ENCODE peak calls at places on chromosome X, in seven cellular contexts. One of them, this sample, is unnamed.
A peak's percentile ranks its signal among the peaks of the same experiment; 100 is the strongest.

GRCh38 chrX:41449615-41450014 is 2.5 kb downstream of the NYX start:
- DNase-seq in A549: no peak
- DNase-seq in mesendoderm: no peak
- DNase-seq in tibial nerve: no peak
- DNase-seq in HepG2: no peak
- DNase-seq in transverse colon: no peak
- DNase-seq in lower lobe of right lung: no peak
- DNase-seq in this sample: no peak

GRCh38 chrX:108735680-108736508 is 469 bp downstream of the IRS4 start:
- DNase-seq in transverse colon: no peak
- DNase-seq in mesendoderm: peak; percentile 37
- DNase-seq in lower lobe of right lung: no peak
- DNase-seq in tibial nerve: no peak
- DNase-seq in A549: no peak
- DNase-seq in HepG2: no peak
- DNase-seq in this sample: no peak

GRCh38 chrX:52420824-52421443 is 52.1 kb downstream of the XAGE2 start:
- DNase-seq in mesendoderm: no peak
- DNase-seq in lower lobe of right lung: no peak
- DNase-seq in tibial nerve: no peak
- DNase-seq in HepG2: no peak
- DNase-seq in transverse colon: no peak
- DNase-seq in A549: no peak
- DNase-seq in this sample: peak; percentile 26

GRCh38 chrX:23374291-23374690 is 39.6 kb downstream of the PTCHD1 start:
- DNase-seq in transverse colon: no peak
- DNase-seq in lower lobe of right lung: no peak
- DNase-seq in A549: no peak
- DNase-seq in HepG2: no peak
- DNase-seq in mesendoderm: no peak
- DNase-seq in tibial nerve: no peak
- DNase-seq in this sample: no peak

GRCh38 chrX:18490816-18491215 is 65.4 kb downstream of the CDKL5 start:
- DNase-seq in HepG2: no peak
- DNase-seq in A549: no peak
- DNase-seq in tibial nerve: no peak
- DNase-seq in mesendoderm: no peak
- DNase-seq in lower lobe of right lung: no peak
- DNase-seq in transverse colon: no peak
- DNase-seq in this sample: no peak

GRCh38 chrX:143437439-143437838 is 79.8 kb downstream of the SPANXN3 start:
- DNase-seq in HepG2: no peak
- DNase-seq in transverse colon: no peak
- DNase-seq in tibial nerve: no peak
- DNase-seq in mesendoderm: peak; percentile 33
- DNase-seq in lower lobe of right lung: no peak
- DNase-seq in A549: no peak
- DNase-seq in this sample: no peak

GRCh38 chrX:21708116-21708515 is 49.8 kb downstream of the SMPX start:
- DNase-seq in tibial nerve: no peak
- DNase-seq in lower lobe of right lung: no peak
- DNase-seq in mesendoderm: no peak
- DNase-seq in transverse colon: no peak
- DNase-seq in HepG2: no peak
- DNase-seq in A549: no peak
- DNase-seq in this sample: no peak

GRCh38 chrX:47579537-47579936 is 2.7 kb upstream of the TIMP1 start:
- DNase-seq in mesendoderm: no peak
- DNase-seq in A549: peak; percentile 10
- DNase-seq in tibial nerve: no peak
- DNase-seq in HepG2: no peak
- DNase-seq in lower lobe of right lung: peak; percentile 45
- DNase-seq in transverse colon: no peak
- DNase-seq in this sample: no peak

GRCh38 chrX:1502241-1502640 is 34.7 kb downstream of the P2RY8 start:
- DNase-seq in transverse colon: peak; percentile 44
- DNase-seq in tibial nerve: no peak
- DNase-seq in A549: no peak
- DNase-seq in lower lobe of right lung: no peak
- DNase-seq in mesendoderm: no peak
- DNase-seq in HepG2: no peak
- DNase-seq in this sample: no peak

GRCh38 chrX:26442340-26442739 is 226.4 kb downstream of the MAGEB5 start:
- DNase-seq in lower lobe of right lung: no peak
- DNase-seq in A549: no peak
- DNase-seq in tibial nerve: no peak
- DNase-seq in HepG2: no peak
- DNase-seq in transverse colon: no peak
- DNase-seq in mesendoderm: peak; percentile 40
- DNase-seq in this sample: no peak

GRCh38 chrX:38807873-38808272 is 6.6 kb downstream of the MID1IP1 start:
- DNase-seq in tibial nerve: no peak
- DNase-seq in transverse colon: no peak
- DNase-seq in A549: no peak
- DNase-seq in lower lobe of right lung: no peak
- DNase-seq in HepG2: no peak
- DNase-seq in mesendoderm: peak; percentile 55
- DNase-seq in this sample: no peak

GRCh38 chrX:71579136-71579989 is 1.1 kb downstream of the GCNA start:
- DNase-seq in lower lobe of right lung: no peak
- DNase-seq in HepG2: no peak
- DNase-seq in A549: no peak
- DNase-seq in tibial nerve: no peak
- DNase-seq in transverse colon: no peak
- DNase-seq in mesendoderm: peak; percentile 79
- DNase-seq in this sample: no peak

GRCh38 chrX:132491191-132491590 is 2.4 kb upstream of the MBNL3 start:
- DNase-seq in transverse colon: peak; percentile 22
- DNase-seq in mesendoderm: peak; percentile 26
- DNase-seq in HepG2: peak; percentile 88
- DNase-seq in lower lobe of right lung: no peak
- DNase-seq in A549: no peak
- DNase-seq in tibial nerve: no peak
- DNase-seq in this sample: no peak

GRCh38 chrX:46873746-46874145 is 36.9 kb downstream of the RP2 start:
- DNase-seq in mesendoderm: peak; percentile 1
- DNase-seq in tibial nerve: no peak
- DNase-seq in lower lobe of right lung: no peak
- DNase-seq in transverse colon: no peak
- DNase-seq in A549: no peak
- DNase-seq in HepG2: no peak
- DNase-seq in this sample: no peak

GRCh38 chrX:1592863-1593201 is 1.4 kb downstream of the AKAP17A start:
- DNase-seq in HepG2: no peak
- DNase-seq in lower lobe of right lung: no peak
- DNase-seq in tibial nerve: no peak
- DNase-seq in A549: no peak
- DNase-seq in mesendoderm: no peak
- DNase-seq in transverse colon: no peak
- DNase-seq in this sample: no peak

GRCh38 chrX:96182366-96182765 is 502.3 kb upstream of the DIAPH2 start:
- DNase-seq in transverse colon: peak; percentile 24
- DNase-seq in HepG2: peak; percentile 2
- DNase-seq in tibial nerve: no peak
- DNase-seq in mesendoderm: peak; percentile 74
- DNase-seq in A549: no peak
- DNase-seq in lower lobe of right lung: no peak
- DNase-seq in this sample: no peak

GRCh38 chrX:39162322-39162721 is 361.1 kb downstream of the MID1IP1 start:
- DNase-seq in transverse colon: peak; percentile 57
- DNase-seq in A549: no peak
- DNase-seq in HepG2: no peak
- DNase-seq in tibial nerve: no peak
- DNase-seq in lower lobe of right lung: peak; percentile 53
- DNase-seq in mesendoderm: no peak
- DNase-seq in this sample: no peak

GRCh38 chrX:143568467-143568866 is 51.2 kb upstream of the SPANXN3 start:
- DNase-seq in tibial nerve: no peak
- DNase-seq in transverse colon: no peak
- DNase-seq in lower lobe of right lung: no peak
- DNase-seq in mesendoderm: no peak
- DNase-seq in A549: no peak
- DNase-seq in HepG2: no peak
- DNase-seq in this sample: no peak

DNA sequence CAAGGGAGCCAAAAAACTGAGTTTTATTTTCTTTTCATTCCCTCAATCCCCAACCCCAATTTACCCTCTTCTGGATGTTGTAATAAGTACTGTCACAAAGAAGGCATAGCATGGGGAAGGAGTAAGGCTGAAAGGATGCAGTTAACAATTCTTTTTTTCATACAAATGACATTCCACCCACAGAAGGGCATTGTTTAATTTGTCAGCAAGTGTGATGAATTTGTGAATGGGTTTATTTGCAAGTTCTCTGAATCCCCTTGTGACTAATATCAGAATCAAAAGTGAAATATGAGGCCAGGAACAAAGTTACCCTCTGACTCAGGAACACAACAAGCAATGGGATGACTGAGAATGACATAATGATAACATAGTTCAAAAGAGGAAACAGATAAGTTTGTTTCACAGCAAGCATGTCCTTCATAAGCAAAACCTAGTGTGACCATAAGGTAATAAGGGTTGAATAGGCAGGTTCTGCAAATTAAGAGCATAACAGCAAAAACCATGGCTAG is 2.1 kb downstream of the GEMIN8 start:
- DNase-seq in transverse colon: no peak
- DNase-seq in mesendoderm: no peak
- DNase-seq in tibial nerve: no peak
- DNase-seq in lower lobe of right lung: no peak
- DNase-seq in HepG2: peak; percentile 1
- DNase-seq in A549: no peak
- DNase-seq in this sample: no peak
- H3K4me3 ChIP-seq in transverse colon: no peak overlapping the region
- H3K4me3 ChIP-seq in mesendoderm: no peak overlapping the region
- H3K4me3 ChIP-seq in tibial nerve: no peak overlapping the region
- H3K4me3 ChIP-seq in lower lobe of right lung: no peak overlapping the region
- H3K4me3 ChIP-seq in HepG2: no peak overlapping the region
- H3K4me3 ChIP-seq in A549: no peak overlapping the region
- H3K4me3 ChIP-seq in this sample: no peak overlapping the region

GRCh38 chrX:151984328-151984727 is 9.9 kb upstream of the GABRE start:
- DNase-seq in mesendoderm: no peak
- DNase-seq in HepG2: peak; percentile 50
- DNase-seq in tibial nerve: no peak
- DNase-seq in transverse colon: no peak
- DNase-seq in lower lobe of right lung: no peak
- DNase-seq in A549: no peak
- DNase-seq in this sample: no peak
- H3K4me1 ChIP-seq in mesendoderm: no peaks in the 10 kb centered on the region
- H3K4me1 ChIP-seq in HepG2: peaks cover 76% of the 10 kb centered on the region
- H3K4me1 ChIP-seq in tibial nerve: no peaks in the 10 kb centered on the region
- H3K4me1 ChIP-seq in transverse colon: no peaks in the 10 kb centered on the region
- H3K4me1 ChIP-seq in lower lobe of right lung: no peaks in the 10 kb centered on the region
- H3K4me1 ChIP-seq in A549: peaks cover 68% of the 10 kb centered on the region
- H3K4me1 ChIP-seq in this sample: no peaks in the 10 kb centered on the region

DNA sequence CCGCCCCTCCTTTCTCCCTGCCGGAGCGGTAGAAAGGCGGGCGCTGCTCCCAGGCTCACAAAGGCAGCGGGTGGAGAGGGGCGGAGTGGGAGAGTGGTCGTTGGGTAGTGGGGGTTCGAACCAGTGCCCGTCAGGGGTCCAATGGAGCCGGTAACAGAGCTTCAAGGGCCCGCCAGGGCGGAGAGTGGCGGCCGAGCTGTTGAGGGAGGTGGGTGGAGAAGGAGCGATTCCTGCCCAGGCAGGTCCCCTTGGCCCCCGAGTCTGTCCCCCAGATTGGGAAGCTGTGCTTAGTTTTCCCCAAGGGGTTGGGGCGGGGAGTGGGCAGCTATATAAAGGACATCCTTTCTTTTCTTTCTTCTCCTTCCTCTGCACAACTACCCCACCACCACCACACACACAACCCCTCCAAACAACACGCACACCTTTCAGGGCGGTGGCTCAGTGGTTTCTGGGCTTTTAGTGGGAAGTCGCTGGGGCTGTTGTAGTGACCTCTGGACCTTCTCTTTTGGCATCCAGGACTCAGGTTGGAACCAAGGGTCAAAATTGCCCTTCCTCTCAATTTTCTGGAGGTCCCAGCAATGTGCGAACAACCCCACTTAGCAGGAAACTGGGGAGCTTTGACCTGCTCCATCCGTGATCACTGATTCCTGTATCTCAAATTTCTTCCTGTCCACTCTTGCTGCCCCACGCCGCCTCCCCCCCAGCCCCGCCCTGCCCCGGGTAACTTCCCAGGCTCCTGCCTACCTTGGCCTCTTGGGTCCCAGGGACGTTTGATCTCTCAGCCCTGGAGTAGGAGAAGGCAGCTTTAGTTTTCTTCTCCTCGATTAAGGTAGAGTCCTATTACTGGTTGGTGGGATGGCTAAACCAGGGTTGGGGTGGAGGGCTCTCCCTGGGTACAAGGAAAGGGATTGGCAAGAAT is 1.9 kb downstream of the EFNB1 start:
- DNase-seq in lower lobe of right lung: no peak
- DNase-seq in mesendoderm: no peak
- DNase-seq in transverse colon: no peak
- DNase-seq in HepG2: no peak
- DNase-seq in A549: no peak
- DNase-seq in tibial nerve: no peak
- DNase-seq in this sample: peak; percentile 18
- H3K4me3 ChIP-seq in lower lobe of right lung: peak overlapping the region; percentile 75
- H3K4me3 ChIP-seq in mesendoderm: no peak overlapping the region
- H3K4me3 ChIP-seq in transverse colon: peak overlapping the region; percentile 81
- H3K4me3 ChIP-seq in HepG2: peak overlapping the region; percentile 52
- H3K4me3 ChIP-seq in A549: peak overlapping the region; percentile 86
- H3K4me3 ChIP-seq in tibial nerve: peak overlapping the region; percentile 77
- H3K4me3 ChIP-seq in this sample: peak overlapping the region; percentile 82

GRCh38 chrX:118498755-118499154 is 3.1 kb downstream of the DOCK11 start:
- DNase-seq in HepG2: no peak
- DNase-seq in lower lobe of right lung: no peak
- DNase-seq in tibial nerve: no peak
- DNase-seq in transverse colon: no peak
- DNase-seq in A549: no peak
- DNase-seq in mesendoderm: no peak
- DNase-seq in this sample: no peak

GRCh38 chrX:118497180-118497814 is 1.7 kb downstream of the DOCK11 start:
- DNase-seq in A549: no peak
- DNase-seq in HepG2: peak; percentile 20
- DNase-seq in mesendoderm: no peak
- DNase-seq in tibial nerve: no peak
- DNase-seq in transverse colon: no peak
- DNase-seq in lower lobe of right lung: no peak
- DNase-seq in this sample: no peak

GRCh38 chrX:118496763-118497079 is 1.1 kb downstream of the DOCK11 start:
- DNase-seq in transverse colon: no peak
- DNase-seq in A549: no peak
- DNase-seq in tibial nerve: no peak
- DNase-seq in HepG2: no peak
- DNase-seq in lower lobe of right lung: no peak
- DNase-seq in mesendoderm: no peak
- DNase-seq in this sample: no peak

GRCh38 chrX:118498351-118498750 is 2.7 kb downstream of the DOCK11 start:
- DNase-seq in transverse colon: no peak
- DNase-seq in lower lobe of right lung: no peak
- DNase-seq in HepG2: no peak
- DNase-seq in tibial nerve: no peak
- DNase-seq in mesendoderm: no peak
- DNase-seq in A549: no peak
- DNase-seq in this sample: no peak

DNA sequence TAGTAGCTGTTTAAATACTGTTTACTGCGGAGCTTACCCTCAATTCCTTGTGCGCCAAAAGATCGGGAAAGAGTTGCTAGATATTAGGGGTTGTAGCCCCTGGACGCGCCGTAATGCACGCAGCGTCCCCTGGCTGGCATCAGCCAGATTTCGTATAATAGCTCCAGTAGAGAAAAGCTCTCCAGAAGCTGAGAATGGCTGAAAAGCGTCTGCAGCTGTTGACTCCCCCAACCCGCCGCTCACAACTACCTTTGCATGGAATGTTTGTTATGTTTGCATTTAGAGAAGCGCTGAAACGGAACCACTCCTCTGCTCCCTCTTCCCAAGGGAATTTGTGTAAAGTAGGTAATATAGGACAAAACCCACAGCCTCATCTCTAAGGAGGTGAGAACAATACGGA is 3.7 kb downstream of the DOCK11 start:
- DNase-seq in tibial nerve: no peak
- DNase-seq in transverse colon: no peak
- DNase-seq in HepG2: no peak
- DNase-seq in A549: no peak
- DNase-seq in lower lobe of right lung: no peak
- DNase-seq in mesendoderm: peak; percentile 61
- DNase-seq in this sample: no peak
- H3K4me1 ChIP-seq in tibial nerve: no peaks in the 10 kb centered on the region
- H3K4me1 ChIP-seq in transverse colon: no peaks in the 10 kb centered on the region
- H3K4me1 ChIP-seq in HepG2: peaks cover 14% of the 10 kb centered on the region
- H3K4me1 ChIP-seq in A549: peaks cover 10% of the 10 kb centered on the region
- H3K4me1 ChIP-seq in lower lobe of right lung: no peaks in the 10 kb centered on the region
- H3K4me1 ChIP-seq in mesendoderm: no peaks in the 10 kb centered on the region
- H3K4me1 ChIP-seq in this sample: peaks cover 7% of the 10 kb centered on the region

This sample was measured in upper lobe of left lung.